ENCODE peak calls at places on chromosome 10, in four cellular contexts. U is GM23338, O is endodermal cell, E is skeletal muscle cell. J is an unnamed sample.

GRCh38 chr10:112140110-112140755 is 43.3 kb downstream of the GPAM start:
- DNase-seq in U (peak; percentile 95), O (peak; percentile 97), E (peak; percentile 18), J (peak; percentile 92)

GRCh38 chr10:74058658-74059057 is 60.7 kb downstream of the VCL start:
- DNase-seq in U (no peak), O (no peak), E (no peak), J (peak; percentile 28)

GRCh38 chr10:103688451-103688850 is 166.9 kb downstream of the SH3PXD2A start:
- DNase-seq in U (no peak), O (no peak), E (no peak), J (no peak)

GRCh38 chr10:74808501-74808900 is 17.9 kb upstream of the KAT6B start:
- DNase-seq in U (peak; percentile 32), O (no peak), E (no peak), J (no peak)

GRCh38 chr10:62779487-62780248 is 24.9 kb upstream of the ADO start:
- DNase-seq in U (no peak), O (no peak), E (no peak), J (no peak)

GRCh38 chr10:118845776-118846175 is 91.0 kb upstream of the CACUL1 start:
- DNase-seq in U (no peak), O (peak; percentile 39), E (no peak), J (no peak)

GRCh38 chr10:12709516-12709915 is 292.0 kb downstream of the CCDC3 start:
- DNase-seq in U (no peak), O (no peak), E (no peak), J (no peak)

GRCh38 chr10:125479059-125479458 is 203.9 kb downstream of the TEX36 start:
- DNase-seq in U (no peak), O (no peak), E (peak; percentile 0), J (no peak)

GRCh38 chr10:75234683-75235374 is 928 bp downstream of the COMTD1 start:
- DNase-seq in U (peak; percentile 73), O (peak; percentile 90), E (no peak), J (peak; percentile 85)

GRCh38 chr10:61620511-61620910 is 42.2 kb upstream of the CABCOCO1 start:
- DNase-seq in U (no peak), O (no peak), E (no peak), J (no peak)

GRCh38 chr10:120984221-120984620 is 133.1 kb downstream of the WDR11 start:
- DNase-seq in U (no peak), O (no peak), E (no peak), J (no peak)

GRCh38 chr10:6138456-6138855 is 49.6 kb downstream of the RBM17 start:
- DNase-seq in U (no peak), O (no peak), E (no peak), J (no peak)

GRCh38 chr10:6141296-6142151 is 52.7 kb downstream of the RBM17 start:
- DNase-seq in U (no peak), O (no peak), E (peak; percentile 90), J (no peak)

GRCh38 chr10:6140965-6141295 is 52.1 kb downstream of the RBM17 start:
- DNase-seq in U (no peak), O (no peak), E (no peak), J (no peak)

GRCh38 chr10:6139470-6139869 is 50.6 kb downstream of the RBM17 start:
- DNase-seq in U (no peak), O (no peak), E (no peak), J (no peak)

GRCh38 chr10:6140141-6140841 is 51.5 kb downstream of the RBM17 start:
- DNase-seq in U (peak; percentile 59), O (peak; percentile 78), E (no peak), J (peak; percentile 63)
- H3K4me3 ChIP-seq in U (no peak overlapping the region), O (no peak overlapping the region), E (no peak overlapping the region), J (no peak overlapping the region)

GRCh38 chr10:117541909-117542705 is 439 bp upstream of the EMX2 start:
- DNase-seq in U (peak; percentile 95), O (peak; percentile 94), E (peak; percentile 89), J (peak; percentile 96)
- H3K4me3 ChIP-seq in U (peak overlapping the region; percentile 68), O (peak overlapping the region; percentile 69), E (peak overlapping the region; percentile 60), J (peak overlapping the region; percentile 83)

GRCh38 chr10:26090762-26091161 is 125.8 kb upstream of the GAD2 start:
- DNase-seq in U (peak; percentile 9), O (no peak), E (no peak), J (peak; percentile 13)
- H3K4me3 ChIP-seq in U (no peak overlapping the region), O (no peak overlapping the region), E (no peak overlapping the region), J (no peak overlapping the region)

GRCh38 chr10:71748671-71749191 is 24.6 kb downstream of the VSIR start:
- DNase-seq in U (no peak), O (peak; percentile 49), E (no peak), J (no peak)

GRCh38 chr10:71747039-71747807 is 26.1 kb downstream of the VSIR start:
- DNase-seq in U (no peak), O (no peak), E (no peak), J (no peak)

GRCh38 chr10:71749396-71749795 is 23.9 kb downstream of the VSIR start:
- DNase-seq in U (no peak), O (no peak), E (no peak), J (no peak)

GRCh38 chr10:71746344-71747037 is 26.8 kb downstream of the VSIR start:
- DNase-seq in U (peak; percentile 53), O (peak; percentile 87), E (no peak), J (peak; percentile 45)

DNA sequence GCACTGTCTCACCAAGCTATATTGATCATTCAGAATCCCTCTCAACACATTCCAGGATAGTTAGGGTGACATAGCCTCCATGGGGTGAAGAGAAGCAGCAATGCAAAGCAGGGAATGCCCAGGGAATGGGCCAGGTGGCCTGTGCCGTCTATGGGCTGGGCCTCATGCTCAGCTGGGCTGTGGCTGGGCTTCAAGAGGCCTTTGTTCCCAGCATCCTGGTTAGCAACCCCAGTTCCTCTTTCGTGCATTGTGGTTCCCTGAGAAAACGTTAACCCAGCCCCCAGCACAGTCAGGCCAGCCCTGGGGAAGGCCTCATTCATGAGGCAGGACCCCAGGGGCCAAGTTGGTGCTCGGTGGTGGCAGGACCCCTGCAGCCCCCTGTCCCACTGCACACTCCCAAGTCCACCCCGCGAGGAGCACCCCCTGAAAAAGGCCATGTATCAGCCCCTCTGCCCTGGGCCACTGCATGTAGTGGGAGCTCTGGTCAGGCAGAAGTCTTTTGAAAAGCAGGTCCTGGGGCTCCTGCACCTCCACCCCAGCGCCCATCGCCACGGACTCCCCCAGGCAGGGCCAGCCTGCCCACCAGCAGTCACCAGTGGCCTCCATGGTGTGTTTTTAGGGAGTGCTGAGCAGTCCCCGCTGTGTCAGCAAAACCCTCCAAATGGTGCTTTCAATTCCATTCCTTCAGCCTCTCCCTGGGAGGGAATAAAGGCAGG is 25.4 kb downstream of the VSIR start:
- DNase-seq in U (no peak), O (no peak), E (no peak), J (no peak)
- H3K4me3 ChIP-seq in U (no peak overlapping the region), O (no peak overlapping the region), E (no peak overlapping the region), J (no peak overlapping the region)

DNA sequence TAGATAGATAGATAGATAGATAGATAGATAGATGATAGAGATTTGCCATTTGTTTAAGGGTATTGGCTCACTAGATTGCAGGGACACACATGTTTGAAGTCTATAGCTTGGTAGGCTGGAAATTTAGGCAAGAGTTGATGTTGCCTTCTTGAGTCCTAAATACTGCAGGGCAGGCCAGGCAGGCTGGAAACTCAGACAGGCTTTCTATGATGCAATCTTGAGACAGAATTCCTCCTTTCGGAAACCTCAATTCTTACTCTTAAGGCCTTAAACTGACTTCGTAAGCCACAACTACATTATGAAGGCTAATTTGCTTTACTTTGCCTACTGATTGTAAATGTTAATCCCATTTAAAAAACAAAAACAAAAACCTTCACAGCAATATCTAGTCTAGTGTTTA is 322.9 kb upstream of the AKR1E2 start:
- DNase-seq in U (peak; percentile 24), O (no peak), E (no peak), J (no peak)
- H3K4me3 ChIP-seq in U (no peak overlapping the region), O (no peak overlapping the region), E (no peak overlapping the region), J (no peak overlapping the region)

DNA sequence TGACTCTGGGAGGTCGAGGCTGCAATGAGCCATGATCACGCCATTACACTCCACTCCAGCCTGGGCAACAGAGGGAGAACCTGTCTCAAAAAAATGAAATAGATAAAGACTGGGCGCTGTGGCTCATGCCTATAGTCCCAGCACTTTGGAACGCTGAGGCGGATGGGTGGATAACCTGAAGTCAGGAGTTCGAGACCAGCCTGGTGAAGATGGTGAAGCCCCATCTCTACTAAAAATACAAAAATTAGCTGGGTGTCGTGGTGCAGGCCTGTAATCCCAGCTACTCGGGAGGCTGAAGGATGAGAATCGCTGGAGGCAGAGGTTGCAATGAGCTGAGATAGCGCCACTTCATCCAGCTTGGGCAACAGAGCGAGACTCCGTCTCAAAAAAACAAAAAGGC is 1.1 kb upstream of the DDX21 start:
- DNase-seq in U (no peak), O (no peak), E (no peak), J (no peak)
- H3K4me3 ChIP-seq in U (peak overlapping the region; percentile 72), O (peak overlapping the region; percentile 91), E (peak overlapping the region; percentile 99), J (peak overlapping the region; percentile 98)

DNA sequence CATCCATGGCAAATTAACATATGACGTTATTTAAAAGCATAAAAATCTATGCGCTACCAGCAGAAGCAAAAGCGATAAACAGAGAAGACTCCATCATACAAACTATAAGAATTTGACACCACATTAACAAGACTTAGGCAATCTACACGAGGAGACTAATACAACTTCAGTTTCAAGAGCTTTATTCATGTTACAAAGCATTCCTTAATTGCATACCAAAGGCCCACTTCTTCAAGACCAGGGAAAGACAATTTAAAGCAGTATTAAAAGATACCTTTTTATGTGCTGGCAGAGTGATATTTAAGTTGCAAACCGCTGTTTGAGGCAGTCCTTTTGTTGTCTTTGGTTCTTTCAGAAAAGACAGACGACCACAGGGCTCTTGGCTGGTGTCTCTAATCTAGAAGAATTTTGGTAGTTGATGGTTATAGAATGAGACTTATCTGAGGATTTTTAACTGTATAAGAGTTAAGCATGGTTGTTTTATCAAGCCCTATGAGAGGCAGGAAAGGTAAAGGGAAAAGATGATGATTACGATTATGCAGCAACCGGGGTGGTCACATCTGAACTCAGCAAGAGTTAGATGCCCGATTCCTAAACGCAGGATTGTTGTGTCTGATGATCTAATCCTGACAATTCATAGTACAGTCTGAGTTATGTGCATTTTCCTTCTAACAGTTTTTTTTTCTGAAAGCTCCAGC is 176.1 kb upstream of the CCDC6 start:
- DNase-seq in U (peak; percentile 25), O (no peak), E (no peak), J (no peak)
- H3K4me3 ChIP-seq in U (no peak overlapping the region), O (no peak overlapping the region), E (no peak overlapping the region), J (no peak overlapping the region)

DNA sequence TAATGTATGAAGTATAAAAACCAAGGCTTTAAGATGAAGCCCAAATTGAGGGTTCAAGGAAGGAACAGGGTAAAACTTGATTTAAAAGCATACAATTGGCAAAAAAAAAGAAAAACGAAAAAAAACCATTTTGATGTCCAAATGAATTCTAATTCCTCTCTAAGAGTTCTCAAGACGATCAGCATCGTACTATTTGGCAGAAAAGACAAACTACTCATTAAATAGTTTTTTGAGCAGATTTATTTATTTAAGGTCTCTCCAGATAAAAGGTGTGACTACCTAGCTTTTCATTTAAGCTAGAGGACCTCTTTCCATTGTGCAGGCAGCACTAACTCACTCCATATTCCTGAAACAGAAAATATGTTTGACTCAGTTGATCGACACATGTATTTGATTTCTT is 245.0 kb downstream of the KIAA1217 start:
- DNase-seq in U (no peak), O (no peak), E (no peak), J (no peak)
- H3K4me3 ChIP-seq in U (no peak overlapping the region), O (no peak overlapping the region), E (no peak overlapping the region), J (no peak overlapping the region)

J was measured in neural progenitor cell.